ENCODE peak calls at places on chromosomes 5 and 9, in ten cellular contexts. One of them, this sample, is unnamed.

GRCh38 chr5:135060021-135060420 is 26.0 kb upstream of the PITX1 start:
- DNase-seq in stimulated activated CD4-positive, alpha-beta T cell treated with anti-CD3 and anti-CD28 coated beads, Interleukin-2, amount 100 ng/mL, for 48 hours: no peak
- DNase-seq in cardiac muscle cell: no peak
- DNase-seq in activated CD4-positive, alpha-beta T cell treated with anti-CD3 and anti-CD28 coated beads, Interleukin-2, amount 10 ng/mL, durations not matched to agents 7 days and 5 days: no peak
- DNase-seq in heart left ventricle: no peak
- DNase-seq in chondrocyte: peak; percentile 64
- DNase-seq in AG09319: no peak
- DNase-seq in SK-N-SH: no peak
- DNase-seq in GDM1: no peak
- DNase-seq in GM03348: no peak
- DNase-seq in this sample: no peak

GRCh38 chr9:127165096-127165495 is 42.7 kb upstream of the ANGPTL2 start:
- DNase-seq in stimulated activated CD4-positive, alpha-beta T cell treated with anti-CD3 and anti-CD28 coated beads, Interleukin-2, amount 100 ng/mL, for 48 hours: no peak
- DNase-seq in cardiac muscle cell: no peak
- DNase-seq in activated CD4-positive, alpha-beta T cell treated with anti-CD3 and anti-CD28 coated beads, Interleukin-2, amount 10 ng/mL, durations not matched to agents 7 days and 5 days: no peak
- DNase-seq in heart left ventricle: no peak
- DNase-seq in chondrocyte: peak; percentile 47
- DNase-seq in AG09319: no peak
- DNase-seq in SK-N-SH: no peak
- DNase-seq in GDM1: no peak
- DNase-seq in GM03348: no peak
- DNase-seq in this sample: no peak

GRCh38 chr5:52657231-52657645 is 130.5 kb upstream of the ITGA1 start:
- DNase-seq in stimulated activated CD4-positive, alpha-beta T cell treated with anti-CD3 and anti-CD28 coated beads, Interleukin-2, amount 100 ng/mL, for 48 hours: no peak
- DNase-seq in cardiac muscle cell: peak; percentile 67
- DNase-seq in activated CD4-positive, alpha-beta T cell treated with anti-CD3 and anti-CD28 coated beads, Interleukin-2, amount 10 ng/mL, durations not matched to agents 7 days and 5 days: no peak
- DNase-seq in heart left ventricle: no peak
- DNase-seq in chondrocyte: no peak
- DNase-seq in AG09319: peak; percentile 12
- DNase-seq in SK-N-SH: peak; percentile 12
- DNase-seq in GDM1: peak; percentile 2
- DNase-seq in GM03348: peak; percentile 48
- DNase-seq in this sample: peak; percentile 86

GRCh38 chr5:113038136-113038535 is 61.5 kb downstream of the DCP2 start:
- DNase-seq in stimulated activated CD4-positive, alpha-beta T cell treated with anti-CD3 and anti-CD28 coated beads, Interleukin-2, amount 100 ng/mL, for 48 hours: no peak
- DNase-seq in cardiac muscle cell: no peak
- DNase-seq in activated CD4-positive, alpha-beta T cell treated with anti-CD3 and anti-CD28 coated beads, Interleukin-2, amount 10 ng/mL, durations not matched to agents 7 days and 5 days: no peak
- DNase-seq in heart left ventricle: no peak
- DNase-seq in chondrocyte: no peak
- DNase-seq in AG09319: no peak
- DNase-seq in SK-N-SH: no peak
- DNase-seq in GDM1: no peak
- DNase-seq in GM03348: no peak
- DNase-seq in this sample: no peak

GRCh38 chr5:127944125-127944524 is 139.4 kb upstream of the SLC12A2 start:
- DNase-seq in stimulated activated CD4-positive, alpha-beta T cell treated with anti-CD3 and anti-CD28 coated beads, Interleukin-2, amount 100 ng/mL, for 48 hours: no peak
- DNase-seq in cardiac muscle cell: no peak
- DNase-seq in activated CD4-positive, alpha-beta T cell treated with anti-CD3 and anti-CD28 coated beads, Interleukin-2, amount 10 ng/mL, durations not matched to agents 7 days and 5 days: no peak
- DNase-seq in heart left ventricle: no peak
- DNase-seq in chondrocyte: no peak
- DNase-seq in AG09319: no peak
- DNase-seq in SK-N-SH: no peak
- DNase-seq in GDM1: no peak
- DNase-seq in GM03348: no peak
- DNase-seq in this sample: no peak

GRCh38 chr9:133268335-133269056 is 6.5 kb downstream of the ABO start:
- DNase-seq in stimulated activated CD4-positive, alpha-beta T cell treated with anti-CD3 and anti-CD28 coated beads, Interleukin-2, amount 100 ng/mL, for 48 hours: no peak
- DNase-seq in cardiac muscle cell: no peak
- DNase-seq in activated CD4-positive, alpha-beta T cell treated with anti-CD3 and anti-CD28 coated beads, Interleukin-2, amount 10 ng/mL, durations not matched to agents 7 days and 5 days: no peak
- DNase-seq in heart left ventricle: no peak
- DNase-seq in chondrocyte: no peak
- DNase-seq in AG09319: no peak
- DNase-seq in SK-N-SH: no peak
- DNase-seq in GDM1: no peak
- DNase-seq in GM03348: no peak
- DNase-seq in this sample: no peak

GRCh38 chr5:170639221-170639925 is 135.6 kb downstream of the KCNIP1 start:
- DNase-seq in stimulated activated CD4-positive, alpha-beta T cell treated with anti-CD3 and anti-CD28 coated beads, Interleukin-2, amount 100 ng/mL, for 48 hours: no peak
- DNase-seq in cardiac muscle cell: no peak
- DNase-seq in activated CD4-positive, alpha-beta T cell treated with anti-CD3 and anti-CD28 coated beads, Interleukin-2, amount 10 ng/mL, durations not matched to agents 7 days and 5 days: no peak
- DNase-seq in heart left ventricle: no peak
- DNase-seq in chondrocyte: peak; percentile 41
- DNase-seq in AG09319: no peak
- DNase-seq in SK-N-SH: no peak
- DNase-seq in GDM1: no peak
- DNase-seq in GM03348: no peak
- DNase-seq in this sample: no peak

GRCh38 chr5:167899490-167899889 is 392.0 kb upstream of the WWC1 start:
- DNase-seq in stimulated activated CD4-positive, alpha-beta T cell treated with anti-CD3 and anti-CD28 coated beads, Interleukin-2, amount 100 ng/mL, for 48 hours: no peak
- DNase-seq in cardiac muscle cell: no peak
- DNase-seq in activated CD4-positive, alpha-beta T cell treated with anti-CD3 and anti-CD28 coated beads, Interleukin-2, amount 10 ng/mL, durations not matched to agents 7 days and 5 days: no peak
- DNase-seq in heart left ventricle: no peak
- DNase-seq in chondrocyte: no peak
- DNase-seq in AG09319: no peak
- DNase-seq in SK-N-SH: no peak
- DNase-seq in GDM1: no peak
- DNase-seq in GM03348: peak; percentile 44
- DNase-seq in this sample: no peak

GRCh38 chr9:108586451-108586850 is 269.3 kb downstream of the ACTL7B start:
- DNase-seq in stimulated activated CD4-positive, alpha-beta T cell treated with anti-CD3 and anti-CD28 coated beads, Interleukin-2, amount 100 ng/mL, for 48 hours: no peak
- DNase-seq in cardiac muscle cell: no peak
- DNase-seq in activated CD4-positive, alpha-beta T cell treated with anti-CD3 and anti-CD28 coated beads, Interleukin-2, amount 10 ng/mL, durations not matched to agents 7 days and 5 days: no peak
- DNase-seq in heart left ventricle: no peak
- DNase-seq in chondrocyte: no peak
- DNase-seq in AG09319: no peak
- DNase-seq in SK-N-SH: no peak
- DNase-seq in GDM1: no peak
- DNase-seq in GM03348: no peak
- DNase-seq in this sample: no peak

GRCh38 chr9:129944501-129945116 is 98.4 kb downstream of the FNBP1 start:
- DNase-seq in stimulated activated CD4-positive, alpha-beta T cell treated with anti-CD3 and anti-CD28 coated beads, Interleukin-2, amount 100 ng/mL, for 48 hours: peak; percentile 24
- DNase-seq in cardiac muscle cell: no peak
- DNase-seq in activated CD4-positive, alpha-beta T cell treated with anti-CD3 and anti-CD28 coated beads, Interleukin-2, amount 10 ng/mL, durations not matched to agents 7 days and 5 days: peak; percentile 76
- DNase-seq in heart left ventricle: no peak
- DNase-seq in chondrocyte: no peak
- DNase-seq in AG09319: no peak
- DNase-seq in SK-N-SH: no peak
- DNase-seq in GDM1: no peak
- DNase-seq in GM03348: no peak
- DNase-seq in this sample: no peak

GRCh38 chr9:87381050-87381711 is 116.5 kb upstream of the DAPK1 start:
- DNase-seq in stimulated activated CD4-positive, alpha-beta T cell treated with anti-CD3 and anti-CD28 coated beads, Interleukin-2, amount 100 ng/mL, for 48 hours: no peak
- DNase-seq in cardiac muscle cell: no peak
- DNase-seq in activated CD4-positive, alpha-beta T cell treated with anti-CD3 and anti-CD28 coated beads, Interleukin-2, amount 10 ng/mL, durations not matched to agents 7 days and 5 days: no peak
- DNase-seq in heart left ventricle: no peak
- DNase-seq in chondrocyte: no peak
- DNase-seq in AG09319: peak; percentile 63
- DNase-seq in SK-N-SH: no peak
- DNase-seq in GDM1: no peak
- DNase-seq in GM03348: peak; percentile 70
- DNase-seq in this sample: no peak

GRCh38 chr9:137217276-137218211 is 4.5 kb downstream of the RNF208 start:
- DNase-seq in stimulated activated CD4-positive, alpha-beta T cell treated with anti-CD3 and anti-CD28 coated beads, Interleukin-2, amount 100 ng/mL, for 48 hours: no peak
- DNase-seq in cardiac muscle cell: peak; percentile 76
- DNase-seq in activated CD4-positive, alpha-beta T cell treated with anti-CD3 and anti-CD28 coated beads, Interleukin-2, amount 10 ng/mL, durations not matched to agents 7 days and 5 days: no peak
- DNase-seq in heart left ventricle: peak; percentile 73
- DNase-seq in chondrocyte: no peak
- DNase-seq in AG09319: no peak
- DNase-seq in SK-N-SH: no peak
- DNase-seq in GDM1: no peak
- DNase-seq in GM03348: peak; percentile 84
- DNase-seq in this sample: no peak

GRCh38 chr5:90898330-90899013 is 339.9 kb downstream of the ADGRV1 start:
- DNase-seq in stimulated activated CD4-positive, alpha-beta T cell treated with anti-CD3 and anti-CD28 coated beads, Interleukin-2, amount 100 ng/mL, for 48 hours: no peak
- DNase-seq in cardiac muscle cell: no peak
- DNase-seq in activated CD4-positive, alpha-beta T cell treated with anti-CD3 and anti-CD28 coated beads, Interleukin-2, amount 10 ng/mL, durations not matched to agents 7 days and 5 days: no peak
- DNase-seq in heart left ventricle: no peak
- DNase-seq in chondrocyte: no peak
- DNase-seq in AG09319: no peak
- DNase-seq in SK-N-SH: no peak
- DNase-seq in GDM1: no peak
- DNase-seq in GM03348: peak; percentile 13
- DNase-seq in this sample: no peak